ENCODE peak calls at places on chromosomes 5 and 9, in eight cellular contexts. Z is GM12878, H is heart right ventricle, E is dorsolateral prefrontal cortex, I is left lung, G is tibial artery, C is kidney, F is substantia nigra. L is an unnamed sample.

GRCh38 chr9:126554292-126554691 is 59.4 kb upstream of the LMX1B start:
- DNase-seq in I (no peak), E (no peak), G (peak; percentile 42), H (no peak), C (no peak), F (no peak), Z (no peak), L (no peak)

GRCh38 chr9:86713970-86714369 is 233.3 kb downstream of the GAS1 start:
- DNase-seq in C (no peak), F (no peak), E (no peak), Z (no peak), G (no peak), H (no peak), I (no peak), L (no peak)

GRCh38 chr9:121658591-121658990 is 7.2 kb downstream of the DAB2IP start:
- DNase-seq in E (no peak), I (no peak), H (no peak), G (no peak), Z (no peak), C (no peak), F (no peak), L (no peak)

GRCh38 chr5:113112435-113112834 is 135.8 kb downstream of the DCP2 start:
- DNase-seq in E (no peak), I (no peak), G (no peak), H (no peak), F (no peak), Z (no peak), C (no peak), L (no peak)

GRCh38 chr5:173412566-173412965 is 84.4 kb upstream of the STC2 start:
- DNase-seq in C (no peak), F (peak; percentile 26), E (no peak), Z (no peak), H (no peak), I (no peak), G (no peak), L (peak; percentile 29)

GRCh38 chr9:38339496-38339895 is 53.0 kb upstream of the ALDH1B1 start:
- DNase-seq in I (peak; percentile 40), Z (no peak), G (no peak), C (no peak), H (no peak), E (peak; percentile 53), F (no peak), L (no peak)

GRCh38 chr9:113389451-113389850 is 11.6 kb downstream of the ALAD start:
- DNase-seq in C (no peak), F (no peak), Z (no peak), G (no peak), I (no peak), E (no peak), H (no peak), L (no peak)

GRCh38 chr9:31210982-31211570 is 1173.4 kb upstream of the ACO1 start:
- DNase-seq in G (no peak), I (no peak), E (no peak), H (no peak), F (no peak), C (peak; percentile 57), Z (peak; percentile 1), L (no peak)

GRCh38 chr9:134651226-134651905 is 9.8 kb downstream of the COL5A1 start:
- DNase-seq in I (no peak), G (peak; percentile 61), C (peak; percentile 66), E (no peak), Z (no peak), H (no peak), F (no peak), L (no peak)

GRCh38 chr9:134655591-134656333 is 14.2 kb downstream of the COL5A1 start:
- DNase-seq in Z (no peak), E (no peak), F (no peak), C (peak; percentile 63), G (peak; percentile 60), H (no peak), I (no peak), L (no peak)

GRCh38 chr9:134655101-134655500 is 13.5 kb downstream of the COL5A1 start:
- DNase-seq in F (no peak), H (no peak), G (peak; percentile 59), C (peak; percentile 59), E (no peak), Z (no peak), I (no peak), L (no peak)

GRCh38 chr9:134652291-134653225 is 11.0 kb downstream of the COL5A1 start:
- DNase-seq in I (no peak), C (peak; percentile 44), Z (no peak), E (no peak), G (peak; percentile 66), F (no peak), H (no peak), L (no peak)

DNA sequence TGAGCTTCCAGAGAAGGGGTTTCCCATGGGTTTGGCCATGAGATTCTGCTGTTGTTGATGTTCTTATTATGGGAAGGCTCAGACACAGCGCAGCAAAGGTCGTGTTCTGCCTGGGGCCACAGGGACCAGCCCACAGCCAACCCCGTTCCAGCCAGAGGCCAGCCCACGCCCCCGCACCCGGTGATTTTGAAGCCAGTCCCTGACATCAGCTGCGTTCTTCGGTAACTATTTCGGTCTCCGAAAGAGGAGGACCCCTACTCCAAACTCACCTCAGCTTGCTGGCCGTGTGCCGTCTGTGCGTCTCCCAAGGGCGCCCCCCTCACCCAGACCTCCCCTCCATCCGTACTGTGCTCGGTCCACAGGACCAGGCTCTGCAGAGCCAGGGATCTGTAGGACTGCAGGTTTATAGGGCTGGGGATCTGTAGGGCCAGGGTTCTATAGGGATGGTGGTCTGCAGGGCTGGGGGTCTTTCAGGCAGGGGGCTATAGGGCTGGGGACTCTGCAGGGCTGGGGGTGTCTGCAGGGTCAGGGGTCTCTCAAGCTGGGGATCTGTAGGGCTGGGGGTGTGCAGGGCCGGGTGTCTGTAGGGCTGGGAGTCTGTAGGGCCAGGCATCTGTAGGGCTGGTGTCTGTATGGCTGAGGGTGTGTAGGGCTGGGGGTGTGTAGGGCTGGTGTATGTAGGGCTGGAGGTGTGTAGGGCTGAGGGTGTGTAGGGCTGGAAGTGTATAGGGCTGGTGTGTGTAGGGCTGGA is 11.8 kb downstream of the COL5A1 start:
- DNase-seq in F (no peak), G (peak; percentile 65), Z (no peak), E (no peak), H (peak; percentile 33), C (peak; percentile 41), I (no peak), L (no peak)
- H3K27ac ChIP-seq in F (no peak overlapping the region), G (peak overlapping the region; percentile 10), Z (no peak overlapping the region), E (no peak overlapping the region), H (no peak overlapping the region), C (no peak overlapping the region), I (no peak overlapping the region), L (no peak overlapping the region)

DNA sequence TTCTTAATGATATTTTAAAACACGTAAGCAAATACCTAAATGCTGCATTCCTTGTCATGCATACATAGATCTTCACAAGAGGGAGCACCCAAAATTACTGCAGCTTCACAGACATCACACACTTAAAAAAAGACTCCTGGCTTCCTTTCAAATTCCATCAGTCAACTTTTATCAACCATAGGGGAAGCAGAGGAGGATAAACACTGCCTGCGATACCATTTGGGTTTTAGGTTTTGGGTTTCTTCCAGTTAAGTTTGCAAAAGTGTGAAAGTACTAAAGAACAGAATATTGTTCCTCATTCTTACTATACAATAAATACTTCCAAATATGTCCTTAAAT is 104.2 kb downstream of the EFNA5 start:
- DNase-seq in E (no peak), G (no peak), I (no peak), C (no peak), H (no peak), F (no peak), Z (no peak), L (no peak)
- H3K27ac ChIP-seq in E (no peak overlapping the region), G (no peak overlapping the region), I (no peak overlapping the region), C (no peak overlapping the region), H (no peak overlapping the region), F (no peak overlapping the region), Z (no peak overlapping the region), L (no peak overlapping the region)

DNA sequence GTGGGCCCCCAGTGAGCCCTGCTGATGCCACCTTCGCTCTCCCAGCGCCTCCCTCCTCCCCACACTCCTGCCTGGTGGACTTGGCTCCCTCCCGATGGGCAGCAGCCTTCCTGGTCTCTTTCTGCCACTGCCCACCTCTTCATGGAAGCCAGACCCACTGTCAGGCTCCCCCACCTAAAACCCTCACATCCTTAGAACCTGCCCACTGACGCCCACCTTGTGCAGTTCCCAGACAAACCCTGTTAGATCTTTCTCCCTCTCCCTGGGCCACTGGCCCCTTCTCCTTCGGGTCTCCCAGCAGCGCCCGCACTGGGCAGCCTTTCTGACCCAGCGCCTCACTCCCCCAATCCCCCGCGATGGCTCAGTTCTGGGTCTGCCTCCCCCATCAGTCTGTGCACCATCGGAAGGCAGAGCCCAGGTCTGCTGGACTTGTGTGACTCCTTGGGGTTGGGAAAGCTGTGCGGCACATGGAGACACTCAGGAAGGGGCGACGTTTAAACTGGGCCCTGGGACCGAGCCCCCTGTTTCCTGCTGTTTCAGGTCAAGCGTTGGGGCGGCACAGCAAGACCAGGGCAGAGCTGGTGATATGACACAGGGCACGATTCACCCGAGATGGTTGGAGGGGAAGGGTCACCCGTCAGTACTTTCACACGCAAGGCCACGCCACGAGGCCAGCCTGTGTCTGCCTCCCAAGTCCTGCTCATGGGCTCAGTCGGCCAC is 17.4 kb downstream of the MYMK start:
- DNase-seq in F (no peak), G (no peak), Z (no peak), I (no peak), H (no peak), E (no peak), C (peak; percentile 66), L (no peak)
- H3K27ac ChIP-seq in F (no peak overlapping the region), G (no peak overlapping the region), Z (no peak overlapping the region), I (no peak overlapping the region), H (no peak overlapping the region), E (no peak overlapping the region), C (no peak overlapping the region), L (no peak overlapping the region)

GRCh38 chr5:157554180-157555030 is 21.2 kb downstream of the ADAM19 start:
- DNase-seq in G (no peak), E (no peak), H (no peak), F (no peak), I (no peak), C (no peak), Z (peak; percentile 53), L (no peak)
- H3K27ac ChIP-seq in G (peak overlapping the region; percentile 42), E (no peak overlapping the region), H (no peak overlapping the region), F (no peak overlapping the region), I (no peak overlapping the region), C (no peak overlapping the region), Z (no peak overlapping the region), L (no peak overlapping the region)

DNA sequence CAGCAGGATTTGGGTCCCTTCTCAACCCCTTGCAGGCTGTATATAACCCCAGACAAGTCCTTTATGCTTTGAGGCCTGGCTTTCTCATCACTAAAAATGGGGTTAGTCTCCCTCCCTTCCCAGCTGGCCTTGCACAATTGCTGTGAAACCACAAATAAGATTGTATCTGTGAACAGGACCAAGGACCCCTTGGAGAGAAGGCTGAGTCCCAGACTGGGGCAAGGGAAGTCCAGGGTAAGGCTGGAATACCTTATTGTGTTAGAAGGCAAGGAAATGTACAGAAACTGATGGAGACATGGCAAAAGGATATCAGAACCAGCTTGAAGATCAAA is 11.4 kb downstream of the MACROH2A1 start:
- DNase-seq in H (no peak), G (no peak), F (no peak), I (no peak), C (no peak), E (no peak), Z (no peak), L (no peak)
- H3K27ac ChIP-seq in H (peak overlapping the region; percentile 51), G (no peak overlapping the region), F (no peak overlapping the region), I (peak overlapping the region; percentile 81), C (no peak overlapping the region), E (no peak overlapping the region), Z (no peak overlapping the region), L (peak overlapping the region; percentile 41)

DNA sequence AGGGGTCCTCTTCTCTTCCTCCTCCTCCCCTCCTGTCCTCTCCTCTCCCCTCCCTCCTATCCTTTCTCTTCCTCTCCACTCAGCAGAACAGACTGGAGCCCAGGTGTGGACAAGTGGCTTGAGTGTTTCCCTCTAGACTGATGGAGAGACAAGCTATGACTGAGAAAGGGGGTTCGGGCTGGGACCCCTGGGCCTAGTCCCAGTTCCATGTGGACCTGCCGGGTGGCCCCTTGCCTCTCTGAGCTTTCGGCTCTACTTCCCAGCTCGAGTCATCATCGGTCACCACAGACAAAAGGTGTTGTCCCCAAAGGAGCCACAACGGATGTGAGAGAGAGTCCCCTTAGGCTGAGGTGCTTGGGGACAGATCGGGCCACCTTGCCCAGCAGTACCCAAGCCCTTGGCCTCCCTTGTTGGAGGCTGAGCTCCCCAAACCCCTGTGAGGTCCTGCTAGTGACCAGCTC is 3.4 kb upstream of the RXRA start:
- DNase-seq in I (peak; percentile 24), C (peak; percentile 43), G (peak; percentile 61), Z (no peak), E (no peak), H (no peak), F (no peak), L (no peak)
- H3K27ac ChIP-seq in I (no peak overlapping the region), C (peak overlapping the region; percentile 32), G (peak overlapping the region; percentile 98), Z (no peak overlapping the region), E (peak overlapping the region; percentile 87), H (no peak overlapping the region), F (no peak overlapping the region), L (peak overlapping the region; percentile 94)

L was measured in caudate nucleus.